ENCODE peak calls at places on chromosome 6, in five cellular contexts. One of them, this sample, is unnamed. For H3K9me3, the result is how much of the 10 kb centered on the place peaks cover.

GRCh38 chr6:154404791-154405400 is 48.3 kb upstream of the IPCEF1 start:
- DNase-seq in right cardiac atrium: no peak
- DNase-seq in BE2C: no peak
- DNase-seq in MG63: peak
- DNase-seq in lower lobe of right lung: no peak
- DNase-seq in this sample: peak

GRCh38 chr6:120872262-120872578 is 462.1 kb downstream of the TBC1D32 start:
- DNase-seq in right cardiac atrium: no peak
- DNase-seq in lower lobe of right lung: no peak
- DNase-seq in BE2C: no peak
- DNase-seq in MG63: no peak
- DNase-seq in this sample: no peak

GRCh38 chr6:114342826-114343781 is at the start of gene HS3ST5:
- DNase-seq in right cardiac atrium: peak
- DNase-seq in MG63: peak
- DNase-seq in BE2C: peak
- DNase-seq in lower lobe of right lung: peak
- DNase-seq in this sample: peak

GRCh38 chr6:40965046-40965445 is 74.0 kb downstream of the UNC5CL start:
- DNase-seq in MG63: no peak
- DNase-seq in BE2C: no peak
- DNase-seq in lower lobe of right lung: no peak
- DNase-seq in right cardiac atrium: no peak
- DNase-seq in this sample: no peak

GRCh38 chr6:37289931-37290330 is 32.0 kb upstream of the TMEM217 start:
- DNase-seq in BE2C: no peak
- DNase-seq in MG63: no peak
- DNase-seq in right cardiac atrium: no peak
- DNase-seq in lower lobe of right lung: no peak
- DNase-seq in this sample: no peak

GRCh38 chr6:36506617-36507016 is 40.7 kb downstream of the STK38 start:
- DNase-seq in MG63: no peak
- DNase-seq in BE2C: no peak
- DNase-seq in right cardiac atrium: no peak
- DNase-seq in lower lobe of right lung: no peak
- DNase-seq in this sample: no peak

GRCh38 chr6:40369028-40369427 is 218.1 kb downstream of the LRFN2 start:
- DNase-seq in MG63: no peak
- DNase-seq in right cardiac atrium: no peak
- DNase-seq in lower lobe of right lung: no peak
- DNase-seq in BE2C: no peak
- DNase-seq in this sample: no peak

GRCh38 chr6:44761046-44761445 is 373.5 kb downstream of the CDC5L start:
- DNase-seq in lower lobe of right lung: no peak
- DNase-seq in BE2C: no peak
- DNase-seq in right cardiac atrium: no peak
- DNase-seq in MG63: no peak
- DNase-seq in this sample: no peak

GRCh38 chr6:61606500-61606899 is 679.5 kb downstream of the KHDRBS2 start:
- DNase-seq in BE2C: no peak
- DNase-seq in MG63: no peak
- DNase-seq in right cardiac atrium: no peak
- DNase-seq in lower lobe of right lung: no peak
- DNase-seq in this sample: no peak

GRCh38 chr6:28648878-28649375 is 123.2 kb downstream of the GPX5 start:
- DNase-seq in right cardiac atrium: no peak
- DNase-seq in BE2C: no peak
- DNase-seq in lower lobe of right lung: no peak
- DNase-seq in MG63: peak
- DNase-seq in this sample: peak

GRCh38 chr6:16564430-16564829 is 196.8 kb downstream of the ATXN1 start:
- DNase-seq in right cardiac atrium: no peak
- DNase-seq in lower lobe of right lung: no peak
- DNase-seq in BE2C: no peak
- DNase-seq in MG63: no peak
- DNase-seq in this sample: peak

GRCh38 chr6:251920-252319 is 40.4 kb upstream of the DUSP22 start:
- DNase-seq in right cardiac atrium: no peak
- DNase-seq in MG63: no peak
- DNase-seq in lower lobe of right lung: no peak
- DNase-seq in BE2C: no peak
- DNase-seq in this sample: no peak

DNA sequence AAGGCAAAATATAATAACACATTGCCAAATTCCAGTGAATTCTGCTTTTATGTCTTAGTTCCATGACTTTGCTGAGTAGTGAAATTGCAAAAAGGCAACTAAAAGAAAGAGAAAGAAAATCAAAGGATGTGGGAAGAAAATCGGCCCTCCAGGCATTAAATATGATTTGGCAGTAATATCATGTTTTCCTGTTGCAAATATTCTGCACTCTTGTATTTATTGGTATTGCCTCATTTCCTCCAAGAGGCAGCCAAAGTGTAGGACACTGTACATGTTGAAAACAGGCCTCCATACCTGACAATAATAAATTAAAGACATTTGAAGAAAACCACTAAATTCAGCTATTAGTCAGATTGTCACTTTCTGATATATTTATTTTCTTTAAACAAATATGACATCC is 460.0 kb upstream of the NOX3 start:
- DNase-seq in right cardiac atrium: no peak
- DNase-seq in MG63: no peak
- DNase-seq in lower lobe of right lung: no peak
- DNase-seq in BE2C: no peak
- DNase-seq in this sample: no peak
- H3K9me3 ChIP-seq in right cardiac atrium: under half
- H3K9me3 ChIP-seq in MG63: under half
- H3K9me3 ChIP-seq in lower lobe of right lung: under half
- H3K9me3 ChIP-seq in BE2C: under half
- H3K9me3 ChIP-seq in this sample: under half

DNA sequence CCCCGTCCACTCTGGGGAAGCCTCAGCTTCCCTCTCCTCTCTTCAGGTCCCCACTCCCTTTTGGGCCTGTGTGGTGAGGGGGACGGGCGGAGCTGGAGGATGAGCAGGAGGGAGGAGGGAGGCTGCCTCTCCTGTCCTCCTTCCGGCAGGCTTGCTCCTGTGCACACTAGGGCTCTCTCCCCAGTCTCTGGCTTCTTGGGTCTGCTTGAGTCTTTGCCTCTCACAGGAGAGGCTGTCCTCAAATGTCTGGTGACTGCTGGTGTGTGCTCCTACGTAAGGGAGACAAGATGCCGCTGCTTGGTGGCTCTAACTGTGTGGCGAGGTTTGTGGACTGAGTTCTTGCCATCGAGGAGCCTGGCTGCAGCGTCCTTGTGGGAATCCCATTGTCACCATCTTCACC is 8.8 kb upstream of the SMOC2 start:
- DNase-seq in BE2C: no peak
- DNase-seq in lower lobe of right lung: no peak
- DNase-seq in MG63: no peak
- DNase-seq in right cardiac atrium: no peak
- DNase-seq in this sample: no peak
- H3K9me3 ChIP-seq in BE2C: under half
- H3K9me3 ChIP-seq in lower lobe of right lung: under half
- H3K9me3 ChIP-seq in MG63: under half
- H3K9me3 ChIP-seq in right cardiac atrium: under half
- H3K9me3 ChIP-seq in this sample: under half

DNA sequence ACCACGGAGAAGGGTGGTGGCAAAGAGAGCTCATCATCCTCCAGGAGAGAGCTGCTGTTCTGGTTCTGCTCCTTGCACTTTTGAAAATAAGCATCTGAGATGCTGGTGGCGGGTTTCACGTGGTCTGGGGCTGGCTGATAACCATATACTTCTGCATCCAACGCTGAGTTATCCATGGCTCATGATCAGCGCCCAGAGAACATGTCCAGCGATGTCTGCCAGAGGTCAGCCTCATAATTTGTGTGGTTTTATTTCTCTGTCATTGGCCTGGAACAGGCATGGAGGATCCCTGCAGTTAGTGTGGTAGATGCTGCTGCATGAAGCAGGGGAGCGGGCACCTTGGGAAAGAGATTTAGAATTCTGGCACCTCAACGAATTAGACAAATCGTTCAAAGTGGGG is 157.4 kb downstream of the SOD2 start:
- DNase-seq in BE2C: no peak
- DNase-seq in lower lobe of right lung: no peak
- DNase-seq in right cardiac atrium: peak
- DNase-seq in MG63: peak
- DNase-seq in this sample: no peak
- H3K9me3 ChIP-seq in BE2C: under half
- H3K9me3 ChIP-seq in lower lobe of right lung: under half
- H3K9me3 ChIP-seq in right cardiac atrium: under half
- H3K9me3 ChIP-seq in MG63: under half
- H3K9me3 ChIP-seq in this sample: under half

DNA sequence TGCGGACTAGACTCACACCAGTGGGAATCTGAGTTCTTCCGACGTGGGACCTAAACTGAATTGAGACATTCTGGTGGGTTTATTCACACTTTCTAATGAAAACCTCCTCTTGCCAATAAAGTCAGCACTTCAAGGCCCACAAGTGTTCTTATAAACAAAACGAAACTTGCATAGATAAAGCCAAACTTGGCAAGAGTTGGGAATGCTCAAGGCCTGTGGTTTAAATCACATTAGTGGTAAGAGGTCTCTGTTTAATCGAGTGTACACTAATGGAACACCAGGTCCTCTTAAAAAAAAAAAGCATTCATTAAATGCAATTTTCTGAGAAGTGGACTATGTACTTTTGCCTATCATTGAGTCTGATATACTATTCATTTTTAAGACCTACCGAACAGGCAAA is 143.3 kb downstream of the SMOC2 start:
- DNase-seq in right cardiac atrium: no peak
- DNase-seq in lower lobe of right lung: no peak
- DNase-seq in BE2C: no peak
- DNase-seq in MG63: no peak
- DNase-seq in this sample: no peak
- H3K9me3 ChIP-seq in right cardiac atrium: under half
- H3K9me3 ChIP-seq in lower lobe of right lung: under half
- H3K9me3 ChIP-seq in BE2C: under half
- H3K9me3 ChIP-seq in MG63: under half
- H3K9me3 ChIP-seq in this sample: under half